ENCODE peak calls at places on chromosome 18, in five cellular contexts. E, Z, G, H and L are unnamed samples. For H3K36me3, the result is how much of the 10 kb centered on the place peaks cover.

GRCh38 chr18:76686737-76687231 is 135.6 kb upstream of the ZNF236 start:
- DNase-seq in H (peak), G (peak), E (peak), Z (peak), L (no peak)

GRCh38 chr18:3007491-3007890 is 5.5 kb downstream of the LPIN2 start:
- DNase-seq in G (no peak), Z (no peak), H (no peak), E (no peak), L (no peak)

GRCh38 chr18:10015288-10015701 is 101.5 kb downstream of the VAPA start:
- DNase-seq in Z (no peak), E (no peak), G (no peak), H (peak), L (no peak)

GRCh38 chr18:59876310-59876626 is 23.5 kb upstream of the PMAIP1 start:
- DNase-seq in E (no peak), Z (no peak), G (no peak), H (no peak), L (no peak)

GRCh38 chr18:42746794-42747193 is 368.7 kb downstream of the RIT2 start:
- DNase-seq in G (no peak), E (no peak), H (no peak), Z (no peak), L (no peak)

GRCh38 chr18:79396431-79397287 is 929 bp downstream of the NFATC1 start:
- DNase-seq in E (peak), Z (no peak), G (no peak), H (peak), L (no peak)

GRCh38 chr18:36831139-36831538 is 2.2 kb downstream of the KIAA1328 start:
- DNase-seq in Z (no peak), G (no peak), H (peak), E (no peak), L (no peak)

GRCh38 chr18:54983041-54983686 is 23.9 kb upstream of the CCDC68 start:
- DNase-seq in E (peak), H (peak), Z (no peak), G (no peak), L (peak)

GRCh38 chr18:2898131-2898640 is 51.4 kb downstream of the EMILIN2 start:
- DNase-seq in Z (no peak), H (peak), G (no peak), E (no peak), L (no peak)

DNA sequence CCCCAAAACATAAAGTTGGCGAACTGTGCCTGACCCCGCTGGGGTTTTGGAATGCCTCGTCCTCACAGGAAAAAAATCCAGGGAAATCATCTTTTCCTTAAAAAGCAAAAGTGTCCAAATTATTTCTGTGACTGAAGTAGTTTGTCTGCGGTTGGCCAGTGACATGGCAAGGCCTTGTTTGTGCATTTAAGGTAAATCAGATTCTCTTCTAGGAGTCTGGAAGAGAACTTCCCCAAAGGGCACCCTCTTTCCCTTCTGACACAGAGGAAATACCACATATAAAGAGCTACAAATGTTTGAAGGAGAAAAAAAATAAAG is 737 bp upstream of the CYB5A start:
- DNase-seq in E (no peak), G (no peak), Z (no peak), H (no peak), L (no peak)
- H3K27ac ChIP-seq in E (no peak), G (peak), Z (peak), H (peak), L (no peak)

DNA sequence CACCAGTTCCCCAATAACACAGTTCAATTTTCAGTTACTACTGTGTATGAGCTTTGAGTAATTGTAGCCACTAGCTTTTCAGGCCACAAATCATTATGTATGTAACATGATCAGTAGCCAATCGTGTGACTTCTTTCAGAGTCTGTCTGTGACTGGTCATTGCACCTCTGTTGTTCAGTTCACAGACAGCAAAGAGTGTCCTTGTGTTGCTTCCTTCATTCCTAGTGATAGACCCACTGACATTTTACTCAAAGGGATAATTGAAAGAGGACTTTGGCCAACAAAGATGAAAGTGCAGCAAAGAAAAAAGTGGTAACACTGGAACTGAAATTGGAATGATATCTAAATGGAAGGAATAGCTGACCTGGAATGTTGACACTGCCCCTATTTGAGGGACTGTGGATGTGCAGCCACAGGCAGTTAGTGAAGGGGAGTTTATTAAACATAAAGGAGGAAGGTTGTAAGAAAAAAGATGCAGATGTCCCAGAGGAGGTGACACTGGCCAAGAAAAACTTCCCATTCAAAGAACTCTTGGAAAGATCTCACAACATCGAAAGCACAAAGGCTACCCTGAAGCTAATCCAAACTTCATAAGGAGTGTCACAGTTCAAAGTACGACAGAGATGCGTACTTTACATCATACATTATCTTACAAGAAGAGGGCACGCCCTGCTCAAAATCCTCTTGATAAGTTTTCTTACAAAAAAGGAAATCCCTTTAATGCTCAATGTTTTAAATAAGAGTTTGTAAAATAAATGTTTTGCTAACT is 19.3 kb downstream of the TTC39C start:
- DNase-seq in G (no peak), E (no peak), H (no peak), Z (no peak), L (no peak)
- TF ChIP-seq EZH2 in G (no peak), E (no peak), H (no peak), Z (no peak), L (no peak)

GRCh38 chr18:48848641-48849143 is 102.1 kb downstream of the SMAD7 start:
- DNase-seq in H (no peak), E (no peak), Z (no peak), G (peak), L (no peak)

GRCh38 chr18:48852792-48853191 is 98.0 kb downstream of the SMAD7 start:
- DNase-seq in G (no peak), E (no peak), Z (no peak), H (no peak), L (no peak)

GRCh38 chr18:48851563-48851962 is 99.2 kb downstream of the SMAD7 start:
- DNase-seq in H (no peak), Z (no peak), G (no peak), E (no peak), L (no peak)

GRCh38 chr18:48852292-48852691 is 98.5 kb downstream of the SMAD7 start:
- DNase-seq in Z (no peak), E (no peak), H (peak), G (no peak), L (no peak)

DNA sequence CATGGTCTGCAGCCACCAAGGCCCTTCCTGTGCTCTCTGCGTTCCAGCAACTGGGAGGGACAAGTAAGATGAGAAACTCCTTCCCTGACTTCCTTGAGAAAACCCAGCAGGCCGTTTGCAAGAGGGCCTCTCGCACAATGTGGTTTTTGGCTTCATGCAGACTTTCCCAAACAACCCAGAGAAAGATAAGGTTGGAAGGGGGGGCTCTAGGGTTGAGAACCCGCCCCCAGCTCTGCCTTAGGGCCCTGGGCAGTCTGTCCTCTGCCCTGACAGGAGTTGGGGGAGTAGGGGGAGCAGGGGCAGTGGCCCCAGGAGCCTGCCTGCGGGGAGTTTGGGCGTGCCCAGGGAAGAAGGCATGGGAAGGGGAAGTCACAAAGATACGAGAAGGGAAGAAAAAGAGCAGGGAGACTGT is 99.9 kb downstream of the SMAD7 start:
- DNase-seq in E (no peak), G (no peak), Z (no peak), H (no peak), L (no peak)
- H3K36me3 ChIP-seq in E (under half), G (under half), Z (under half), H (under half), L (under half)

GRCh38 chr18:46335551-46336059 is 231.4 kb downstream of the HAUS1 start:
- DNase-seq in H (no peak), E (peak), G (no peak), Z (peak), L (no peak)
- H3K27ac ChIP-seq in H (no peak), E (no peak), G (peak), Z (peak), L (no peak)

GRCh38 chr18:22348521-22349316 is 69.0 kb downstream of the CTAGE1 start:
- DNase-seq in E (peak), H (peak), G (peak), Z (no peak), L (no peak)

GRCh38 chr18:22349966-22350365 is 67.7 kb downstream of the CTAGE1 start:
- DNase-seq in Z (no peak), E (no peak), G (no peak), H (peak), L (no peak)

GRCh38 chr18:22346968-22347611 is 70.6 kb downstream of the CTAGE1 start:
- DNase-seq in E (no peak), G (peak), H (peak), Z (no peak), L (no peak)

GRCh38 chr18:22347624-22348511 is 69.8 kb downstream of the CTAGE1 start:
- DNase-seq in H (peak), G (peak), E (no peak), Z (no peak), L (no peak)

GRCh38 chr18:22349317-22349898 is 68.3 kb downstream of the CTAGE1 start:
- DNase-seq in E (no peak), G (no peak), Z (no peak), H (peak), L (no peak)
- TF ChIP-seq EZH2 in E (no peak), G (no peak), Z (no peak), H (no peak), L (no peak)

GRCh38 chr18:53798516-53798915 is 426.0 kb downstream of the MBD2 start:
- DNase-seq in H (peak), E (no peak), G (no peak), Z (no peak), L (no peak)
- H3K36me3 ChIP-seq in H (under half), E (under half), G (under half), Z (under half), L (under half)

GRCh38 chr18:44708451-44709083 is 27.9 kb downstream of the SETBP1 start:
- DNase-seq in E (no peak), G (no peak), H (peak), Z (no peak), L (no peak)

GRCh38 chr18:44705075-44705474 is 24.4 kb downstream of the SETBP1 start:
- DNase-seq in G (no peak), E (no peak), H (no peak), Z (no peak), L (no peak)

GRCh38 chr18:44712025-44712424 is 31.3 kb downstream of the SETBP1 start:
- DNase-seq in H (no peak), Z (no peak), G (no peak), E (no peak), L (no peak)

GRCh38 chr18:44713435-44713834 is 32.7 kb downstream of the SETBP1 start:
- DNase-seq in H (no peak), Z (no peak), E (no peak), G (no peak), L (no peak)

DNA sequence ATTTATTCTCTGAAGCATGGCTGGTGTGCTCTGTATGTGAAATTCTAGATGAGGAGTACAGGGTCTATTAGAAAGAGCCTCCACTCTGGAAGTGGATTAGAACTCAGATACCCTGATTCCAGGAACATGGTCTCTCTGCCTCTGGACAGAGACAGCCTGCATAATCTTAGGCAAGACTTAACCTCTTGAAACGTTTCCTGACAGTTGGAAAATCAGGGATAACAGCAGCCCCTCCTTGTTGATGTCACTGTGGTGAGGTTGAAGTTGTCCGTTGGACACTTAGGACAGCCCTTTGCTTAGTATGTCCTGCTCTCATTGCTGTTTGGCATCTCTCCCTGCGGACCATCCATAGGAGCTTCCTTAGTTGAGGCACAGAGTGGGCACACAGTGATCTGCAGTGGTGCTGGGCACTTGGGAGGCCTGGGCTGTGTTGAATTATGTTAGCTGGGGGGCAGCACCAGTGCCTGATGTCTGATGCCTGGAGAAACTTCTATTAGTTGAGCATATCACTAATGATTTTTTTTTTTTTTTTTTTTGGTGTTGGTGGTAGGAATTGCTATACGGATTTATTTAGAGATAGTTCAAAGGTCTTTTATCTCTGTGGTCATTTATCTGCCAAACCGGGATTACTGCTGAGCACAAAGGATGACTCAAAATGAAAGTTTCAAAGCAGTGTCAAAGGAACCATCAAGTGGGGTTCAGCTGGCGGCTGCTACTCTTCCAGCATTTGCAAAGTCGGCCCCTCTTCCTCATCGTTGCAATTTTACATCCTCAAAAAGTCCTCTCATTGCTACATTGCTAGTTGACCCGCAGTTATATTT is 28.8 kb downstream of the SETBP1 start:
- DNase-seq in Z (no peak), G (no peak), H (no peak), E (no peak), L (no peak)
- H3K27ac ChIP-seq in Z (no peak), G (no peak), H (no peak), E (no peak), L (no peak)